ENCODE peak calls at places on chromosomes 1 and 21, in ten cellular contexts. Y is GM23338, A is pancreas, J is PC-3, L is uterus, S is mammary epithelial cell, M is hepatocyte, B is tibial artery, K is neural progenitor cell, T is dorsolateral prefrontal cortex. P is an unnamed sample.

GRCh38 chr1:236795757-236796719 is 946 bp downstream of the MTR start:
- DNase-seq in Y (peak; percentile 5), A (peak; percentile 62), J (peak; percentile 11), L (no peak), S (no peak), M (peak; percentile 66), B (no peak), K (peak; percentile 5), T (no peak), P (peak; percentile 4)

GRCh38 chr1:77560741-77561140 is 121.7 kb downstream of the ZZZ3 start:
- DNase-seq in Y (no peak), A (no peak), J (no peak), L (no peak), S (no peak), M (no peak), B (no peak), K (no peak), T (no peak), P (no peak)

GRCh38 chr1:199089393-199090122 is 450.7 kb downstream of the PTPRC start:
- DNase-seq in Y (no peak), A (no peak), J (no peak), L (no peak), S (peak; percentile 18), M (no peak), B (no peak), K (no peak), T (no peak), P (no peak)

GRCh38 chr1:42973304-42973703 is 14.6 kb upstream of the SLC2A1 start:
- DNase-seq in Y (no peak), A (no peak), J (peak; percentile 77), L (no peak), S (no peak), M (peak; percentile 71), B (no peak), K (no peak), T (no peak), P (no peak)

GRCh38 chr1:54750596-54750995 is 13.7 kb downstream of the PARS2 start:
- DNase-seq in Y (no peak), A (no peak), J (no peak), L (no peak), S (no peak), M (no peak), B (no peak), K (no peak), T (no peak), P (no peak)

GRCh38 chr1:90936061-90936460 is 85.8 kb downstream of the ZNF644 start:
- DNase-seq in Y (no peak), A (no peak), J (no peak), L (no peak), S (no peak), M (no peak), B (no peak), K (no peak), T (no peak), P (no peak)

GRCh38 chr1:203185585-203185984 is 919 bp downstream of the CHI3L1 start:
- DNase-seq in Y (no peak), A (no peak), J (no peak), L (no peak), S (no peak), M (no peak), B (no peak), K (no peak), T (no peak), P (no peak)

GRCh38 chr21:32233055-32233546 is 45.7 kb downstream of the MIS18A start:
- DNase-seq in Y (no peak), A (no peak), J (no peak), L (no peak), S (no peak), M (no peak), B (no peak), K (peak; percentile 16), T (no peak), P (no peak)

GRCh38 chr1:62227496-62227895 is 32.8 kb downstream of the L1TD1 start:
- DNase-seq in Y (no peak), A (no peak), J (no peak), L (no peak), S (no peak), M (no peak), B (no peak), K (no peak), T (no peak), P (no peak)

GRCh38 chr1:30380625-30380984 is 342.8 kb downstream of the MATN1 start:
- DNase-seq in Y (no peak), A (no peak), J (no peak), L (no peak), S (no peak), M (no peak), B (no peak), K (no peak), T (no peak), P (no peak)

GRCh38 chr1:169853335-169853734 is 40.4 kb downstream of the SCYL3 start:
- DNase-seq in Y (no peak), A (no peak), J (no peak), L (no peak), S (no peak), M (no peak), B (no peak), K (peak; percentile 5), T (no peak), P (no peak)

GRCh38 chr1:169550294-169550693 is 36.0 kb downstream of the F5 start:
- DNase-seq in Y (peak; percentile 77), A (no peak), J (peak; percentile 84), L (no peak), S (peak; percentile 24), M (peak; percentile 63), B (no peak), K (peak; percentile 51), T (no peak), P (peak; percentile 60)

GRCh38 chr1:25503551-25504426 is 39.6 kb upstream of the LDLRAP1 start:
- DNase-seq in Y (peak; percentile 91), A (peak; percentile 59), J (peak; percentile 62), L (no peak), S (peak; percentile 21), M (peak; percentile 61), B (no peak), K (peak; percentile 71), T (no peak), P (peak; percentile 37)

GRCh38 chr1:20380616-20381035 is 90.0 kb downstream of the VWA5B1 start:
- DNase-seq in Y (no peak), A (no peak), J (peak; percentile 81), L (no peak), S (peak; percentile 38), M (peak; percentile 28), B (no peak), K (no peak), T (peak; percentile 50), P (no peak)

GRCh38 chr1:46804027-46804889 is 5.4 kb downstream of the CYP4B1 start:
- DNase-seq in Y (no peak), A (no peak), J (no peak), L (no peak), S (no peak), M (no peak), B (peak; percentile 72), K (no peak), T (no peak), P (no peak)
- H3K27ac ChIP-seq in Y (no peak overlapping the region), A (no peak overlapping the region), J (no peak overlapping the region), L (peak overlapping the region; percentile 83), S (no peak overlapping the region), M (no peak overlapping the region), B (no peak overlapping the region), K (no peak overlapping the region), T (no peak overlapping the region), P (no peak overlapping the region)

GRCh38 chr21:37873655-37874054 is 42.6 kb downstream of the KCNJ6 start:
- DNase-seq in Y (peak; percentile 52), A (no peak), J (peak; percentile 8), L (no peak), S (no peak), M (peak; percentile 31), B (no peak), K (no peak), T (no peak), P (no peak)
- TF ChIP-seq CTCF in Y (peak; percentile 32), A (no peak), J (peak; percentile 39), L (no peak), S (no peak), M (peak; percentile 19), B (no peak), K (peak; percentile 23), T (no peak), P (no peak)

GRCh38 chr1:202127061-202127460 is 4.3 kb downstream of the GPR37L1 start:
- DNase-seq in Y (no peak), A (no peak), J (no peak), L (no peak), S (no peak), M (no peak), B (no peak), K (no peak), T (no peak), P (peak; percentile 27)
- H3K27ac ChIP-seq in Y (no peak overlapping the region), A (no peak overlapping the region), J (no peak overlapping the region), L (no peak overlapping the region), S (no peak overlapping the region), M (no peak overlapping the region), B (no peak overlapping the region), K (no peak overlapping the region), T (peak overlapping the region; percentile 98), P (no peak overlapping the region)

GRCh38 chr1:58904299-58905125 is 120.7 kb upstream of the JUN start:
- DNase-seq in Y (no peak), A (peak; percentile 10), J (no peak), L (no peak), S (no peak), M (no peak), B (no peak), K (no peak), T (no peak), P (no peak)

GRCh38 chr1:58905126-58905490 is 121.3 kb upstream of the JUN start:
- DNase-seq in Y (no peak), A (peak; percentile 10), J (no peak), L (no peak), S (no peak), M (no peak), B (no peak), K (no peak), T (no peak), P (no peak)

GRCh38 chr1:58905628-58906256 is 121.9 kb upstream of the JUN start:
- DNase-seq in Y (no peak), A (peak; percentile 16), J (no peak), L (no peak), S (peak; percentile 29), M (no peak), B (no peak), K (no peak), T (no peak), P (no peak)

GRCh38 chr1:58902830-58903229 is 119.0 kb upstream of the JUN start:
- DNase-seq in Y (no peak), A (no peak), J (no peak), L (no peak), S (no peak), M (no peak), B (no peak), K (no peak), T (no peak), P (no peak)

DNA sequence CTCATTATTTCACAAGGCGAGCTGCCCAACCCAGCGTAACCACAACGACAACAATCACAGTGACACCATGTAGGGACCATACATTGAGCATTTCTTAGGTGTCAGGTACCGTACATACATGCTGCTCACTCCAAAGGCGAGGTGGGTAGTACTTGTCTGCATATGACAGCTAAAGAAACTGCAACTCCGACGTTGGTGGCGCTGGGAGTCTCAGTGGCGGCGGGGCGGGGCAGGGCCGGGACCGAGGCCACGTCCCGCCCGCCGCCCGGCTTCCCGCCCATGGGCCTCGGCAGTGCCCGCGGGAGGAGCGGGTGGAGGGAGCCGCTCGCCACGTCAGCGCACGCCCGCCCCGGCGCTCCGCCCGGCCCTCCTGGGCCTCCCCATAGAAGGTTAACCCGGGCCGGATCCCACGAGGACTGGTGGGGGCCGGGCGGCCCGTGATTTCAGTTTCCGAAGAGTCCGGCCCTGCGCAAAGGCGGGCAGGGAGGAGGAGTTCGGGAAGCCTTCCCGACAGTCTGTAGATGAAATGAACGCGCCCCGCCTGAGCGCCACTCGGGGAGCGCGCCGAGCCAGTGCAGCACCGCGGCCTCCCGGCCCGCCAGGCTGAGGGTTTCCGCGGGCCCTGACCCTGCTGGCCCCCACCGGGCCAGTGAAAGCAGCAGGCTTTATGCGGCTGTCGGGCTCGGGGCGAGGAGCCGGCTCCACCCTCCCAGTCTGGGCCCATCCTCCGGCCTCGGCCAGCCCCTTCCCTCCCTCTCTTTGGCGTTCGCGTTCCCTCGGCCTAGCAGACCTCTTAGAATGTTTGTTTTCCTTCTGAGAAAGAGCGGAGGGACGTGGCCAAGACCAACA is 119.8 kb upstream of the JUN start:
- DNase-seq in Y (peak; percentile 81), A (peak; percentile 93), J (peak; percentile 87), L (peak; percentile 96), S (peak; percentile 84), M (peak; percentile 95), B (peak; percentile 97), K (peak; percentile 72), T (peak; percentile 86), P (peak; percentile 76)
- TF ChIP-seq CTCF in Y (no peak), A (no peak), J (no peak), L (peak; percentile 26), S (no peak), M (no peak), B (peak; percentile 18), K (no peak), T (no peak), P (no peak)

P was measured in A673.